ENCODE peak calls at places on chromosomes 7 and 10, in four cellular contexts. M, E, V and Z are unnamed samples.
A peak's percentile ranks its signal among the peaks of the same experiment; 100 is the strongest.

GRCh38 chr10:121265320-121265719 is 332.9 kb downstream of the FGFR2 start:
- DNase-seq in M (no peak), E (no peak), V (no peak), Z (no peak)

GRCh38 chr7:101595246-101595645 is 33.9 kb downstream of the MYL10 start:
- DNase-seq in M (no peak), E (no peak), V (no peak), Z (no peak)

GRCh38 chr7:1033546-1034145 is 10.7 kb upstream of the GPR146 start:
- DNase-seq in M (no peak), E (no peak), V (no peak), Z (no peak)

GRCh38 chr10:3853547-3853989 is 68.6 kb upstream of the KLF6 start:
- DNase-seq in M (no peak), E (no peak), V (no peak), Z (no peak)

GRCh38 chr7:36278069-36278766 is 111.4 kb upstream of the ANLN start:
- DNase-seq in M (no peak), E (no peak), V (no peak), Z (no peak)

GRCh38 chr7:101608772-101609713 is 20.1 kb downstream of the MYL10 start:
- DNase-seq in M (no peak), E (no peak), V (no peak), Z (no peak)

GRCh38 chr7:522071-522937 is 2.7 kb upstream of the PDGFA start:
- DNase-seq in M (peak; percentile 32), E (peak; percentile 87), V (peak; percentile 31), Z (peak; percentile 52)

GRCh38 chr10:69742928-69743602 is 58.6 kb upstream of the COL13A1 start:
- DNase-seq in M (peak; percentile 19), E (peak; percentile 42), V (no peak), Z (peak; percentile 29)

GRCh38 chr10:34535872-34536271 is 279.2 kb downstream of the PARD3 start:
- DNase-seq in M (no peak), E (no peak), V (no peak), Z (no peak)

GRCh38 chr7:155483868-155484325 is 26.0 kb downstream of the EN2 start:
- DNase-seq in M (no peak), E (no peak), V (no peak), Z (no peak)

GRCh38 chr10:11625019-11625735 is 13.7 kb upstream of the USP6NL start:
- DNase-seq in M (no peak), E (no peak), V (peak; percentile 56), Z (no peak)

GRCh38 chr10:78770167-78771090 is 298.3 kb upstream of the ZMIZ1 start:
- DNase-seq in M (no peak), E (no peak), V (no peak), Z (no peak)

GRCh38 chr10:117240730-117241529 is at the start of gene SLC18A2:
- DNase-seq in M (no peak), E (no peak), V (no peak), Z (no peak)

GRCh38 chr10:72133517-72133916 is 45.2 kb upstream of the SPOCK2 start:
- DNase-seq in M (peak; percentile 83), E (peak; percentile 16), V (peak; percentile 92), Z (no peak)

GRCh38 chr10:119479048-119479394 is 63.5 kb downstream of the RGS10 start:
- DNase-seq in M (no peak), E (no peak), V (no peak), Z (no peak)

GRCh38 chr10:51227897-51228713 is 153.8 kb downstream of the PRKG1 start:
- DNase-seq in M (no peak), E (no peak), V (no peak), Z (no peak)

GRCh38 chr10:17847586-17848296 is 38.6 kb downstream of the MRC1 start:
- DNase-seq in M (peak; percentile 34), E (peak; percentile 10), V (no peak), Z (peak; percentile 31)

GRCh38 chr10:106680061-106680460 is 484.4 kb downstream of the SORCS1 start:
- DNase-seq in M (no peak), E (no peak), V (no peak), Z (no peak)

GRCh38 chr10:71131508-71132088 is 80.8 kb upstream of the UNC5B start:
- DNase-seq in M (no peak), E (no peak), V (no peak), Z (no peak)

GRCh38 chr10:35388197-35388596 is 51.9 kb downstream of the CCNY start:
- DNase-seq in M (no peak), E (no peak), V (no peak), Z (no peak)

GRCh38 chr10:97185326-97186058 is at the start of gene SLIT1:
- DNase-seq in M (no peak), E (no peak), V (no peak), Z (no peak)

GRCh38 chr10:23341004-23341403 is 3.6 kb downstream of the C10orf67 start:
- DNase-seq in M (peak; percentile 30), E (no peak), V (no peak), Z (no peak)

GRCh38 chr10:75401569-75402485 is at the start of gene ZNF503:
- DNase-seq in M (peak; percentile 97), E (peak; percentile 73), V (peak; percentile 27), Z (peak; percentile 97)

GRCh38 chr7:129497156-129497555 is 5.2 kb upstream of the SMKR1 start:
- DNase-seq in M (no peak), E (no peak), V (no peak), Z (no peak)

GRCh38 chr10:21473541-21473940 is 51.9 kb downstream of the SKIDA1 start:
- DNase-seq in M (no peak), E (no peak), V (no peak), Z (no peak)

GRCh38 chr10:10730644-10731043 is 287.0 kb upstream of the CELF2 start:
- DNase-seq in M (no peak), E (no peak), V (no peak), Z (no peak)

GRCh38 chr7:35894721-35895120 is 93.9 kb downstream of the SEPTIN7 start:
- DNase-seq in M (no peak), E (no peak), V (no peak), Z (no peak)

GRCh38 chr7:46391215-46391614 is 470.1 kb upstream of the IGFBP3 start:
- DNase-seq in M (peak; percentile 2), E (no peak), V (no peak), Z (peak; percentile 10)

GRCh38 chr10:670038-670437 is 19.4 kb downstream of the DIP2C start:
- DNase-seq in M (no peak), E (no peak), V (no peak), Z (no peak)

GRCh38 chr10:131676448-131676847 is 224.4 kb upstream of the PPP2R2D start:
- DNase-seq in M (no peak), E (no peak), V (no peak), Z (no peak)

GRCh38 chr7:92025260-92025659 is 84.6 kb downstream of the AKAP9 start:
- DNase-seq in M (peak; percentile 87), E (no peak), V (no peak), Z (peak; percentile 8)

GRCh38 chr10:97543025-97543546 is 29.5 kb upstream of the ANKRD2 start:
- DNase-seq in M (peak; percentile 98), E (peak; percentile 68), V (no peak), Z (peak; percentile 98)

GRCh38 chr10:89342219-89342966 is 14.6 kb downstream of the IFIT3 start:
- DNase-seq in M (peak; percentile 84), E (no peak), V (no peak), Z (peak; percentile 90)

GRCh38 chr10:57657164-57657765 is 610.4 kb downstream of the IPMK start:
- DNase-seq in M (peak; percentile 39), E (peak; percentile 57), V (no peak), Z (peak; percentile 18)

GRCh38 chr7:56105508-56105907 is 768 bp downstream of the CHCHD2 start:
- DNase-seq in M (peak; percentile 94), E (peak; percentile 76), V (no peak), Z (peak; percentile 69)

GRCh38 chr10:9243861-9244515 is 1189.5 kb downstream of the GATA3 start:
- DNase-seq in M (no peak), E (no peak), V (no peak), Z (no peak)

GRCh38 chr10:71600856-71601255 is 118.7 kb downstream of the C10orf105 start:
- DNase-seq in M (peak; percentile 55), E (no peak), V (no peak), Z (peak; percentile 70)

GRCh38 chr7:6228865-6229264 is 43.6 kb downstream of the CYTH3 start:
- DNase-seq in M (peak; percentile 74), E (peak; percentile 65), V (peak; percentile 40), Z (peak; percentile 30)

GRCh38 chr7:40303996-40304395 is 169.2 kb downstream of the SUGCT start:
- DNase-seq in M (no peak), E (no peak), V (no peak), Z (peak; percentile 93)
- TF ChIP-seq FOS in M (no peak), E (no peak), V (no peak), Z (peak; percentile 77)

GRCh38 chr7:139727151-139727705 is 50.6 kb downstream of the HIPK2 start:
- DNase-seq in M (peak; percentile 69), E (no peak), V (no peak), Z (no peak)
- TF ChIP-seq FOS in M (no peak), E (no peak), V (no peak), Z (no peak)

GRCh38 chr10:67602268-67602950 is 93.6 kb downstream of the CTNNA3 start:
- DNase-seq in M (peak; percentile 96), E (no peak), V (no peak), Z (peak; percentile 86)
- TF ChIP-seq FOS in M (peak; percentile 36), E (no peak), V (no peak), Z (no peak)

GRCh38 chr7:29890251-29890650 is 83.9 kb downstream of the WIPF3 start:
- DNase-seq in M (no peak), E (no peak), V (no peak), Z (no peak)

GRCh38 chr7:29891766-29892165 is 85.5 kb downstream of the WIPF3 start:
- DNase-seq in M (no peak), E (peak; percentile 73), V (no peak), Z (no peak)

GRCh38 chr7:29886827-29887226 is 80.5 kb downstream of the WIPF3 start:
- DNase-seq in M (no peak), E (no peak), V (no peak), Z (no peak)

GRCh38 chr7:29888006-29888405 is 81.7 kb downstream of the WIPF3 start:
- DNase-seq in M (no peak), E (no peak), V (no peak), Z (no peak)

GRCh38 chr7:29889288-29889687 is 83.0 kb downstream of the WIPF3 start:
- DNase-seq in M (no peak), E (no peak), V (no peak), Z (no peak)
- TF ChIP-seq FOS in M (no peak), E (no peak), V (no peak), Z (no peak)

GRCh38 chr10:27457966-27458365 is 46.1 kb upstream of the RAB18 start:
- DNase-seq in M (no peak), E (no peak), V (no peak), Z (no peak)
- TF ChIP-seq FOS in M (no peak), E (no peak), V (no peak), Z (no peak)

DNA sequence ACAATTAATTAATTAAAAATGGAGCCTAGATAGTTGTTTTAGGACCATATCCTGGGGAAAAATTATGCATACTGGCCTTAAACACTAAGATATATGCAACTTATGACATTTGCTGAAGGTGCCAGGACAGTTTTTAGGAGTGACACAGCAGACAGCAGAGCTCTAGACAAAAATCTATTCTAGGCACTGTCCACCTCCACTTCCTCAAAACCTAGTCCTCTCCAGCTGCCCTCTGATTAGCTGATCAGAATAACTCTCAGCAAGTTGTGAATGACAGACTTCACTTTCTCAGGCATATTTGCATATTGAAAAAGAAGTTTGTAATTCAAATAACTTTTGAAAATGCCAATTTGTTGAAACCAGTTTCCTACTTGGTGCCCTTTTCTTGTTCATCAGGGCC is 152.2 kb upstream of the STEAP4 start:
- DNase-seq in M (no peak), E (no peak), V (no peak), Z (no peak)
- TF ChIP-seq FOS in M (no peak), E (no peak), V (no peak), Z (no peak)